ENCODE peak calls at places on chromosome X, in nine cellular contexts. K, H, Q, E, Z, T, C, R and U are unnamed samples.

GRCh38 chrX:155148724-155149537 is 67.3 kb upstream of the VBP1 start:
- DNase-seq in Q (peak; percentile 21), C (no peak), R (peak; percentile 36), T (peak; percentile 27), Z (peak; percentile 31), H (peak; percentile 45), K (peak; percentile 18), E (no peak), U (no peak)

GRCh38 chrX:72131317-72132294 is at the start of gene RTL5:
- DNase-seq in C (peak; percentile 87), Q (peak; percentile 75), E (no peak), T (peak; percentile 80), Z (peak; percentile 91), H (peak; percentile 91), R (no peak), K (peak; percentile 89), U (peak; percentile 77)

GRCh38 chrX:19059063-19059462 is 63.2 kb downstream of the ADGRG2 start:
- DNase-seq in E (no peak), C (no peak), K (no peak), Z (no peak), R (no peak), H (no peak), T (no peak), Q (no peak), U (no peak)

GRCh38 chrX:31894152-31894551 is 822.3 kb upstream of the FTHL17 start:
- DNase-seq in T (no peak), R (no peak), Q (no peak), E (no peak), Z (no peak), C (no peak), H (peak; percentile 4), K (no peak), U (no peak)

GRCh38 chrX:71619193-71619592 is 882 bp upstream of the CXCR3 start:
- DNase-seq in T (no peak), Q (no peak), H (no peak), K (no peak), C (no peak), R (no peak), E (no peak), Z (no peak), U (no peak)

GRCh38 chrX:21961142-21961541 is 20.6 kb downstream of the SMS start:
- DNase-seq in K (no peak), H (no peak), Z (no peak), R (no peak), C (no peak), E (no peak), T (no peak), Q (no peak), U (no peak)

GRCh38 chrX:132738951-132739350 is 219.5 kb downstream of the HS6ST2 start:
- DNase-seq in Z (no peak), E (no peak), C (no peak), T (no peak), R (no peak), Q (no peak), K (no peak), H (no peak), U (no peak)

GRCh38 chrX:50117477-50117876 is 83.3 kb downstream of the AKAP4 start:
- DNase-seq in C (no peak), T (no peak), E (no peak), H (no peak), R (no peak), K (no peak), Q (no peak), Z (no peak), U (no peak)

GRCh38 chrX:119758682-119759332 is 419 bp downstream of the SOWAHD start:
- DNase-seq in C (no peak), Z (no peak), H (peak; percentile 46), Q (no peak), K (no peak), E (no peak), R (peak; percentile 25), T (peak; percentile 21), U (no peak)

GRCh38 chrX:33923262-33923661 is 208.9 kb downstream of the FAM47A start:
- DNase-seq in K (no peak), Q (no peak), T (no peak), Z (no peak), R (no peak), C (no peak), E (no peak), H (no peak), U (no peak)

DNA sequence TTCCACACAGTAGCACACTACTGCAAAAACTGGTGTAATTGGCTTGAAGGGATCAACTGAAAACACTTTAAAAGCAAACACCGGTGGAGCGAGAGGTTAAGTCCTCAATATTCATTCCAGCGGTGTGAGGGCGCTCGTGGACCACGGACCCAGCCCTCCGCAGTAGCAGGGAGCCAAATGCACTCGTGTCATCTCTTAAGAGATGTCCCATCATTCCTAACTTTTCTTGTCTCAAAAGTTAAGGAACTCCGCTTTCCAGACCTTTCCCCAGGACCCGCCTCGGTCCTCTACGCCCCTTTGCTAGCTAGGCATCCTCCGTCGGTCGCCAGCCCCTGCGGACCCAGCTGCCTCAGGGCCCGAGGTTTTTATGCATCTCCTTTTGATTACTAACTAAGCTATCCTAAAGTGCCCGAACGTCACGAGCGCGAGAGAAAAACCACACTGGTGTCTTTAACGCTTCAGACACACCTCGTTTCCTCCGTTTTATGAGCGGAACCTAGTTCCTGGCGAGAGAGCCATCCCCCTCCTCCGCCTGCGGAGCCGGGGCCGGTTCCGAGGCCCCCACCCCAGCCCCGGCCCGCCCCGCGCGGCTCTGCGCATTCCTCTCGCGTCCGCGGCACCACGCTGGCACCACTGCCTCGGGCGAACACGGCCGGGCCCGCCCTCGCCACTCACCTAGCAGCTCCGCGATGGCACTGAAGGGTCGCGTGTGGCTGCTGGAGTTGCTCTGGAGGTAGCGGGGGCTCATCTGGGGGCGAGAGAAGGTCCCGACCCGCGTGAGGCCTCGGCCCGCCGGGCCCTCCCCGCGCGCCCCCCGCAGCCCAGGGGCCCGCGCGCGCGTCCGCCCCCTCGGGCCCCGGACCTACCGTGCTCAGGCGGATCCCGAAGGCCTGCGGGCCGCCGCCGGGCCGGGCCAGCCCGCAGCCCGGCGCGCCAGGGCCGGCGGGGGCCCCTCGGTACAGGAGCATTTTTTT is 723 bp downstream of the MORC4 start:
- DNase-seq in K (peak; percentile 51), Z (peak; percentile 64), Q (peak; percentile 59), R (peak; percentile 37), E (peak; percentile 27), C (peak; percentile 43), H (peak; percentile 60), T (peak; percentile 32), U (no peak)
- TF ChIP-seq CTCF in K (peak; percentile 60), Z (peak; percentile 45), Q (peak; percentile 42), R (peak; percentile 62), E (no peak), C (peak; percentile 28), H (peak; percentile 49), T (no peak), U (peak; percentile 60)

GRCh38 chrX:108165349-108166111 is 74.0 kb downstream of the ATG4A start:
- DNase-seq in K (peak; percentile 29), Z (peak; percentile 72), T (peak; percentile 25), E (no peak), R (peak; percentile 10), H (peak; percentile 60), Q (peak; percentile 68), C (no peak), U (no peak)
- TF ChIP-seq CTCF in K (peak; percentile 55), Z (peak; percentile 59), T (peak; percentile 36), E (no peak), R (peak; percentile 66), H (peak; percentile 56), Q (peak; percentile 72), C (no peak), U (peak; percentile 37)

DNA sequence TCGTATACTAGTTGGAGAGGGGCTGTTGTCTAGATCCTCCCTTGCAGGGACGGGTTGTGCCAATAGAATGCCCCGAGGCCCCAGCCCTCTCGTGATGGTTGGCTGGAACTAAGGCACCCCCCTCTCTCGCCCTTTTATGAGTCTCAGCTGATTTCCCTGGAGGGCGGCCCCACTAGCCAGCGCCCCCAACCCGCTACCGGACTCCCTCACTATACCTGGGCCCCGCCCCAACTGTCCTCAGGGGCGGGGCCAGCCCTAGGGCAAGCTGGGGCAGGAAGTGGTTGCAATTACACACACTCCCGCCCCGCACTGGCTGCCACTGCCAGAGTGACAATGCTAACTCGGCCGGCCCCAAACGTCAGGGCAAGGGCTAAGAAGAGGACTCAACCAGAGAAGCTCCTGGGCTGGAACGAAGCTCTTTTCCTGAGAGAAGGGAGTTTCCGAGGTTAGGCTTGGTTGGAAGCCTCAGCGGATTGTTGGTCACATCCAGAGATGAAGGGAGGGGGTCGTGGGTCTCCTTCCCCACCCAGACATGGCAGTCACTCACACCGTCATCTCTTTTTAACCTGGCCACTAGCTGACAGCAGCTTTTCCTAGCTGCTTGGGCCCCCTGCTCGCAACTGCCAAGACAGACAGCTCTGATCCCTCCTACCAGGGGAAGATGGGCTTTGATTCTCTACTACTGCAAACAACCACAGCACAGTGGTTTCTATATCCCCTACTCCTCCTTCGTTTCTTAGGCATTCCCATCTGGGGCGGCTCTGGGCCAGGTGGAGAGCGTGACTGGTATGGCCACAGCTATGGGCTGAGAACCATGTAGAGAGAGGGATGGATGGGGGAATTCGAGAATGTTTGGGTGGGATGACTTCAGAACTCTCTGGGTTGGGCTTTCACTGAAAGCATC is 21.0 kb upstream of the BCORL1 start:
- DNase-seq in Z (no peak), C (peak; percentile 63), H (peak; percentile 83), T (no peak), Q (no peak), K (no peak), E (no peak), R (no peak), U (no peak)
- TF ChIP-seq CTCF in Z (no peak), C (no peak), H (no peak), T (no peak), Q (no peak), K (no peak), E (no peak), R (no peak), U (no peak)

DNA sequence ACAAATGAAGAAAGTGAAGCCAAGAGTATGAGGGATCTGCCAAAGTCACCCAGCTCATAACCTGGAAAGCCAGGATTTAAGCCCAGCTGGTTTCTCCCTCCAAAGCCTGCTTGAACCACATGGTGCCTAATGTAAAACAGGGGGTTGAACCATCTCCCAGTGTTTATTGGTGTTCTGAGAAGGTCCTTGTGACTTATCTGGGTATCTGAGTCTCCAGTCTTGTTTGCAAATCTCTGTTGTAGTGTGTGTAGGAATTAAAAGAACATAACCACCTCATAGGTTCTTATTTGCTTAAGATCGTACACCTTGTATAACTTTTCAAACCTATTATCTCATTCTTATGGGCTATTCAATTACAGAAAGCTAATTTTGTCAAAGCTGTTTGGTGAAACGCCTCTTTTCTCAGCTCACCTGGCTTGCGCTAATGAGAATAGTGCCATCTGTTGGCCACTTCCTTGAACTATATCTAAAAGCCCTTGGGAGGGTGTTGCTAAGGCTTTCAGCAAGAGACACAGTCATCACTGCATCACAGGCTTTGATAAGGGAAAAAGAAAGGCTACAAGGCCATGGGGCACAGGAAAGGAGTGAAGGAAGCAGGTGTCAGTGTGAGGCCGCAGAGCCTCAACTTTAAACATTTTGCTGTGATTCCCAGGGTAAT is 34.0 kb downstream of the ETDB start:
- DNase-seq in H (peak; percentile 69), T (no peak), K (peak; percentile 58), R (peak; percentile 49), C (no peak), E (no peak), Q (peak; percentile 71), Z (peak; percentile 68), U (no peak)
- TF ChIP-seq CTCF in H (peak; percentile 62), T (peak; percentile 31), K (peak; percentile 65), R (peak; percentile 51), C (peak; percentile 17), E (no peak), Q (peak; percentile 71), Z (peak; percentile 63), U (peak; percentile 64)

DNA sequence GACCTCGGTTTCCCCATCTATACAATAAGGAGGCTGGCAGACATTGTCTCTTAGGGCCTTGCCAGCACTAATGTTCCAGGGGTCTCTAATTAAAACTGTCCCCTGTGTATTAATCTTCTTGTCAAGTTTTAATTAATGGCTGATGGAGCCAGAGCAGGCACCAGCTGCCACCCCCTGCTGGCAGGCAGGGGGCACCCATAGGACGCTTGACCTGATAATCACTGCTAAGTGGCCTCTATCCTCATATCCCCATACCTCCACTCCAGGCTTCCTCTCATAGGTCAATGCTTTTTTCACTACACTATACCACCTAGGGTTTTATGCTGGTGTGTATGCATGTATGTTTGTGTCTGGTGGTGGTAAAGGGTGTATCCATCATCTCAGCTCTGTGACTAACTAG is 89.4 kb downstream of the EFNB1 start:
- DNase-seq in K (no peak), Q (no peak), Z (no peak), H (no peak), C (no peak), E (no peak), R (no peak), T (no peak), U (no peak)
- TF ChIP-seq CTCF in K (no peak), Q (no peak), Z (no peak), H (no peak), C (no peak), E (no peak), R (no peak), T (no peak), U (peak; percentile 27)